ENCODE peak calls at places on chromosomes 12 and 14, in four cellular contexts. G is tibial artery, Z is islet precursor cell, X is GM04504. C is an unnamed sample.

GRCh38 chr14:37969511-37969979 is 238.2 kb upstream of the SSTR1 start:
- DNase-seq in G (no peak), Z (no peak), X (no peak), C (no peak)

GRCh38 chr14:90489306-90489705 is 92.5 kb downstream of the CALM1 start:
- DNase-seq in G (peak), Z (no peak), X (no peak), C (no peak)

GRCh38 chr14:21703357-21704339 is 30.0 kb upstream of the OR4E1 start:
- DNase-seq in G (no peak), Z (no peak), X (no peak), C (no peak)

GRCh38 chr12:53712059-53712643 is 15.1 kb downstream of the CALCOCO1 start:
- DNase-seq in G (no peak), Z (no peak), X (no peak), C (no peak)

GRCh38 chr14:22547309-22547947 is 41.6 kb downstream of the DAD1 start:
- DNase-seq in G (peak), Z (no peak), X (no peak), C (peak)

GRCh38 chr12:105946541-105946940 is 192.2 kb downstream of the NUAK1 start:
- DNase-seq in G (no peak), Z (peak), X (no peak), C (no peak)

GRCh38 chr12:82682851-82683261 is 3.9 kb upstream of the TMTC2 start:
- DNase-seq in G (no peak), Z (no peak), X (no peak), C (no peak)

GRCh38 chr14:55734731-55735130 is 154.7 kb downstream of the KTN1 start:
- DNase-seq in G (no peak), Z (no peak), X (no peak), C (no peak)

GRCh38 chr12:75350413-75350812 is 15.9 kb downstream of the GLIPR1L1 start:
- DNase-seq in G (no peak), Z (no peak), X (no peak), C (no peak)

GRCh38 chr12:93570552-93571359 is 1.7 kb upstream of the SOCS2 start:
- DNase-seq in G (peak), Z (peak), X (peak), C (peak)

GRCh38 chr12:101968770-101969169 is 91.4 kb downstream of the DRAM1 start:
- DNase-seq in G (no peak), Z (no peak), X (no peak), C (no peak)

GRCh38 chr14:68951051-68951797 is 27.9 kb downstream of the ACTN1 start:
- DNase-seq in G (peak), Z (peak), X (peak), C (peak)

GRCh38 chr14:62654641-62655040 is 390.6 kb downstream of the KCNH5 start:
- DNase-seq in G (no peak), Z (no peak), X (no peak), C (no peak)

GRCh38 chr12:21697829-21698630 is 40.4 kb upstream of the LDHB start:
- DNase-seq in G (no peak), Z (no peak), X (peak), C (peak)

GRCh38 chr12:89208661-89209096 is 143.6 kb downstream of the DUSP6 start:
- DNase-seq in G (no peak), Z (no peak), X (peak), C (no peak)

GRCh38 chr12:131111446-131111845 is 157.7 kb downstream of the ADGRD1 start:
- DNase-seq in G (no peak), Z (no peak), X (no peak), C (no peak)

GRCh38 chr14:23447634-23448353 is 12.3 kb upstream of the MYH7 start:
- DNase-seq in G (no peak), Z (peak), X (no peak), C (no peak)

GRCh38 chr12:99619389-99620158 is 28.0 kb upstream of the GARIN6 start:
- DNase-seq in G (no peak), Z (peak), X (peak), C (no peak)

GRCh38 chr14:96255501-96256366 is at the start of gene BDKRB1:
- DNase-seq in G (no peak), Z (no peak), X (peak), C (no peak)

GRCh38 chr12:57462307-57463253 is 3.0 kb downstream of the GLI1 start:
- DNase-seq in G (peak), Z (peak), X (peak), C (peak)

GRCh38 chr12:122190842-122191668 is 8.1 kb downstream of the LRRC43 start:
- DNase-seq in G (no peak), Z (peak), X (no peak), C (peak)

GRCh38 chr14:87993485-87993809 is 465 bp upstream of the GALC start:
- DNase-seq in G (no peak), Z (no peak), X (no peak), C (no peak)

GRCh38 chr14:99966436-99966835 is 98.8 kb upstream of the EVL start:
- DNase-seq in G (no peak), Z (no peak), X (no peak), C (no peak)

GRCh38 chr14:51616724-51617409 is 34.8 kb upstream of the FRMD6 start:
- DNase-seq in G (no peak), Z (peak), X (peak), C (peak)

GRCh38 chr14:95389471-95390011 is 69.8 kb upstream of the CLMN start:
- DNase-seq in G (peak), Z (peak), X (no peak), C (no peak)

GRCh38 chr12:64450711-64451486 is 1.0 kb upstream of the TBK1 start:
- DNase-seq in G (no peak), Z (peak), X (no peak), C (no peak)

GRCh38 chr12:106305376-106305775 is 2.8 kb downstream of the TCP11L2 start:
- DNase-seq in G (no peak), Z (peak), X (no peak), C (no peak)

GRCh38 chr12:161823-162222 is 52.1 kb downstream of the SLC6A12 start:
- DNase-seq in G (no peak), Z (no peak), X (no peak), C (no peak)